ENCODE peak calls at places on chromosomes 16 and 17, in four cellular contexts. R is left lung, S is coronary artery, N is cardiac muscle cell. O is an unnamed sample.

GRCh38 chr17:19978206-19978802 is 676 bp upstream of the AKAP10 start:
- DNase-seq in R (peak; percentile 61), S (no peak), N (no peak), O (no peak)

GRCh38 chr16:342455-343213 is 9.9 kb downstream of the AXIN1 start:
- DNase-seq in R (no peak), S (no peak), N (no peak), O (no peak)

GRCh38 chr16:87855852-87856715 is 13.2 kb downstream of the SLC7A5 start:
- DNase-seq in R (peak; percentile 84), S (no peak), N (peak; percentile 39), O (peak; percentile 81)

GRCh38 chr16:50781043-50781442 is 39.2 kb downstream of the CYLD start:
- DNase-seq in R (no peak), S (no peak), N (no peak), O (no peak)

GRCh38 chr17:21007646-21008045 is 35.2 kb downstream of the USP22 start:
- DNase-seq in R (no peak), S (no peak), N (no peak), O (no peak)

GRCh38 chr16:27230562-27230991 is 27.3 kb downstream of the KDM8 start:
- DNase-seq in R (no peak), S (no peak), N (no peak), O (no peak)

GRCh38 chr17:73820686-73821448 is 176.6 kb upstream of the SDK2 start:
- DNase-seq in R (no peak), S (no peak), N (peak; percentile 22), O (peak; percentile 0)

GRCh38 chr16:1613240-1613639 is 1.1 kb downstream of the CRAMP1 start:
- DNase-seq in R (no peak), S (no peak), N (no peak), O (no peak)

GRCh38 chr17:39225308-39225973 is at the start of gene STAC2:
- DNase-seq in R (no peak), S (no peak), N (no peak), O (no peak)

GRCh38 chr17:52744179-52744578 is 585.7 kb upstream of the CA10 start:
- DNase-seq in R (no peak), S (no peak), N (no peak), O (no peak)

GRCh38 chr17:58322581-58323419 is 5.8 kb downstream of the TSPOAP1 start:
- DNase-seq in R (no peak), S (no peak), N (no peak), O (no peak)

GRCh38 chr16:67645397-67646121 is 615 bp downstream of the CARMIL2 start:
- DNase-seq in R (no peak), S (peak; percentile 71), N (no peak), O (no peak)

GRCh38 chr16:87550510-87550961 is 51.8 kb upstream of the JPH3 start:
- DNase-seq in R (peak; percentile 58), S (no peak), N (no peak), O (no peak)

GRCh38 chr17:62724398-62725146 is 83.5 kb downstream of the MARCHF10 start:
- DNase-seq in R (no peak), S (no peak), N (no peak), O (no peak)

GRCh38 chr16:80569440-80570105 is 28.8 kb downstream of the DYNLRB2 start:
- DNase-seq in R (no peak), S (no peak), N (peak; percentile 52), O (peak; percentile 83)

GRCh38 chr17:58303981-58304734 is 23.4 kb upstream of the MPO start:
- DNase-seq in R (no peak), S (peak; percentile 58), N (peak; percentile 63), O (peak; percentile 22)

GRCh38 chr16:87616556-87616955 is 14.2 kb downstream of the JPH3 start:
- DNase-seq in R (no peak), S (no peak), N (no peak), O (no peak)

GRCh38 chr17:30336369-30337171 is 2.7 kb upstream of the TMIGD1 start:
- DNase-seq in R (no peak), S (no peak), N (peak; percentile 60), O (peak; percentile 61)

GRCh38 chr17:74394977-74395376 is 27.7 kb downstream of the GPR142 start:
- DNase-seq in R (no peak), S (no peak), N (no peak), O (no peak)

GRCh38 chr17:2222901-2223616 is 80.5 kb downstream of the SMG6 start:
- DNase-seq in R (no peak), S (peak; percentile 79), N (peak; percentile 81), O (peak; percentile 60)

GRCh38 chr16:25109643-25110042 is 1.9 kb upstream of the LCMT1 start:
- DNase-seq in R (no peak), S (peak; percentile 76), N (peak; percentile 91), O (peak; percentile 92)

GRCh38 chr16:82639666-82640336 is 13.0 kb downstream of the CDH13 start:
- DNase-seq in R (no peak), S (no peak), N (peak; percentile 78), O (peak; percentile 60)

GRCh38 chr17:41406205-41406604 is 8.8 kb upstream of the KRT31 start:
- DNase-seq in R (no peak), S (no peak), N (no peak), O (no peak)

GRCh38 chr17:78878871-78879270 is 24.1 kb downstream of the CEP295NL start:
- DNase-seq in R (no peak), S (no peak), N (no peak), O (no peak)

GRCh38 chr17:6660765-6661463 is 9.4 kb downstream of the C17orf100 start:
- DNase-seq in R (no peak), S (no peak), N (no peak), O (no peak)

GRCh38 chr16:57041182-57042156 is 50.9 kb upstream of the CPNE2 start:
- DNase-seq in R (no peak), S (no peak), N (no peak), O (no peak)

GRCh38 chr17:9968881-9969280 is 63.8 kb upstream of the RCVRN start:
- DNase-seq in R (no peak), S (no peak), N (peak; percentile 11), O (peak; percentile 33)

GRCh38 chr16:79658301-79659001 is 57.9 kb upstream of the MAF start:
- DNase-seq in R (peak; percentile 48), S (no peak), N (peak; percentile 84), O (peak; percentile 93)

GRCh38 chr17:50672831-50673551 is 34.7 kb downstream of the ANKRD40 start:
- DNase-seq in R (no peak), S (no peak), N (no peak), O (no peak)

GRCh38 chr16:2767891-2768290 is 9.2 kb downstream of the ELOB start:
- DNase-seq in R (no peak), S (no peak), N (no peak), O (no peak)
- H3K4me3 ChIP-seq in R (no peak overlapping the region), S (no peak overlapping the region), N (no peak overlapping the region), O (no peak overlapping the region)

DNA sequence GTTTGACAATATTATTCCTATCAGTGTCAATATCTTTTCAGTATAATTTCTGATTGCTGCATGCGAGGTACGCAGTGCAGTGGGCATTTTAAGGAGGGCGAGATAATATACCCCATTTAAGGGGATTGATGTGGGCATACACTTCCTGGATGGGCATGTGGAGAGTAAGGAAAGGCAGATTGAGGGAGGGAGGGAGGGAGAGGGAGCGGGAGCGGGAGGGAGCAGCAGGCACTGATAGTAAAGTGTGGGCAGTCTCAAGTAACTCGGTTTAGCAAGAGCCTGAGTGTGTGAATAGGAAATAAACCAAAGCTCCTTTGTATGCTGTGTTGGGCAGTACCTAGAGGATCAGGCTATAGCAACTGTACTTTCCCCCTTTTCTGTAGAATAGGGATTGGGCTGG is 5.1 kb downstream of the BPTF start:
- DNase-seq in R (no peak), S (no peak), N (peak; percentile 45), O (no peak)
- TF ChIP-seq CTCF in R (no peak), S (no peak), N (no peak), O (no peak)

GRCh38 chr17:76138234-76138895 is 2.7 kb downstream of the FOXJ1 start:
- DNase-seq in R (no peak), S (no peak), N (no peak), O (no peak)
- H3K4me3 ChIP-seq in R (peak overlapping the region; percentile 10), S (peak overlapping the region; percentile 34), N (no peak overlapping the region), O (no peak overlapping the region)

GRCh38 chr17:81427446-81428120 is 32.3 kb downstream of the BAHCC1 start:
- DNase-seq in R (peak; percentile 72), S (no peak), N (no peak), O (no peak)
- TF ChIP-seq CTCF in R (no peak), S (no peak), N (no peak), O (no peak)

GRCh38 chr16:12450381-12450780 is 353.3 kb downstream of the CPPED1 start:
- DNase-seq in R (no peak), S (no peak), N (no peak), O (no peak)
- H3K4me3 ChIP-seq in R (no peak overlapping the region), S (no peak overlapping the region), N (no peak overlapping the region), O (no peak overlapping the region)

DNA sequence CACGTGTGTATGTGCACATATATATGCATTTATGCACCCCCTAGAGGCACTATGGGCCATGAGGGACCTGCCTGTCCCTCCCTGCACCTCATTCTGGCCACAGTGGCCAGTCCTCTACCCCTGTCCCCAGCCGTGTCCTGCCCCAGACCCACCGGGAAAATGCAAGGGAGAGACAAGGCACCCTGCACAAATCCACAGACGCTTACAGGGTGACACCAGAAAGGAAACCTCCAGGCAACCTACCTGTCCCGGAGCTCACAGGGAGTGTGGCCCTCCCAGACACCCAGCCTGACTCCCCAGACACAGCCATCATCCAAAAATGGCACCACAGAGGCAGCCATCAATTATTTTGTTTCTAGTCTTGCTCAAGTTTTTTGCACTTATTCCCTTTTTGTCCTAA is 440.4 kb downstream of the SOX9 start:
- DNase-seq in R (no peak), S (no peak), N (no peak), O (no peak)
- TF ChIP-seq CTCF in R (no peak), S (no peak), N (no peak), O (no peak)

GRCh38 chr17:63972796-63973195 is at the start of gene SCN4A:
- DNase-seq in R (no peak), S (no peak), N (no peak), O (no peak)

GRCh38 chr17:63975541-63976092 is 2.9 kb upstream of the SCN4A start:
- DNase-seq in R (no peak), S (no peak), N (no peak), O (no peak)

GRCh38 chr17:63973930-63974593 is 1.3 kb upstream of the SCN4A start:
- DNase-seq in R (no peak), S (no peak), N (no peak), O (no peak)

GRCh38 chr17:63973247-63973646 is 529 bp upstream of the SCN4A start:
- DNase-seq in R (no peak), S (no peak), N (no peak), O (no peak)

DNA sequence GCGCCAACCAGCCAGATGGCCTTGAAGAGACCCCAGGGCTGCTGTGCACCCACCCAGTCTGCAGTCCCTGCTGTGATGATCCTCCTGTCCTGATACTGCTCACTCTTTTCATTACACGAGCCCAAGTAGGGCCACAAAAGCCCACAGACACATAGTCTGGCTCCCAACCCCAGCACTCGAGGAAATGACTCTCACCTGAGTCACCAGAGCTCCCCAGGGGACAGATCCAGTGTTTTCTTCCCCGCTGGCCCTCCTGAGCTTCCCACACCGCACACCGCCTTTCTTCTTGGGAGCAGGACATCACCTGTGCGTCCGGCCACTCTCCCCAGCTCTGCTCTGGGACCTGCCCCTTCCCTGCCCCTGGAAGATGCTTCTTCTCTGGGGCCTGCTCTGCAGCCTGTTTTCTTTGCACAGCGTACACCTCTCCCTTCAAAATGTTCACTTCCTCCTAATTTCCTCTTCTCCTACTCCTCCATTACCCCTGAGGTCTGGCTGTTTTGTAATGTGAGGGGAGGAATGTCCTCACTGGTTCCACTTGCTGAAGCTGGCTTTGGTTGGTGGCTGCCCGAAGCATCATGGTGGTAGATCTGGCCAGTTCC is 2.0 kb upstream of the SCN4A start:
- DNase-seq in R (no peak), S (no peak), N (no peak), O (peak; percentile 52)
- H3K4me3 ChIP-seq in R (no peak overlapping the region), S (no peak overlapping the region), N (no peak overlapping the region), O (no peak overlapping the region)

O was measured in astrocyte of the spinal cord.